ENCODE peak calls at places on chromosomes 13 and 19, in ten cellular contexts. U is T-helper 9 cell; Q is stimulated activated naive B cell treated with anti-CD40 and anti-IgM and Interleukin-4, amounts not matched to agents 10 μg/mL and 1 μg/mL and 100 μg/mL, for 72 hours; K is EH; Z is MV-4-11; L is GOT3; X is left colon; M is stimulated activated CD8-positive, alpha-beta memory T cell treated with anti-CD3 and anti-CD28 coated beads, Interleukin-12 subunit alpha, Interleukin-12 subunit beta, amount 100 ng/mL, for 4 hours; T is thoracic aorta; O is HEK293T. F is an unnamed sample.

GRCh38 chr19:3674784-3675183 is 25.5 kb downstream of the PIP5K1C start:
- DNase-seq in U (no peak), Q (no peak), K (no peak), Z (no peak), L (no peak), X (no peak), M (no peak), T (no peak), O (no peak), F (no peak)

GRCh38 chr19:7658219-7658686 is 10.6 kb upstream of the RETN start:
- DNase-seq in U (no peak), Q (peak; percentile 70), K (no peak), Z (peak; percentile 82), L (no peak), X (no peak), M (no peak), T (no peak), O (no peak), F (no peak)

GRCh38 chr19:2039959-2040646 is 10.9 kb downstream of the MKNK2 start:
- DNase-seq in U (no peak), Q (no peak), K (no peak), Z (no peak), L (no peak), X (peak; percentile 30), M (no peak), T (no peak), O (no peak), F (no peak)

GRCh38 chr19:7349961-7350711 is 1.4 kb downstream of the ARHGEF18 start:
- DNase-seq in U (no peak), Q (no peak), K (no peak), Z (peak; percentile 78), L (no peak), X (no peak), M (peak; percentile 24), T (no peak), O (no peak), F (no peak)

GRCh38 chr19:18769989-18770528 is 21.0 kb downstream of the COMP start:
- DNase-seq in U (no peak), Q (no peak), K (no peak), Z (no peak), L (no peak), X (no peak), M (no peak), T (no peak), O (no peak), F (no peak)

GRCh38 chr13:32515246-32515645 is 23.3 kb downstream of the N4BP2L2 start:
- DNase-seq in U (no peak), Q (no peak), K (no peak), Z (no peak), L (no peak), X (no peak), M (no peak), T (no peak), O (no peak), F (no peak)

GRCh38 chr19:34998777-34999497 is 1.2 kb upstream of the GRAMD1A start:
- DNase-seq in U (no peak), Q (no peak), K (no peak), Z (no peak), L (no peak), X (no peak), M (no peak), T (no peak), O (no peak), F (no peak)

GRCh38 chr19:3479819-3480215 is 508 bp downstream of the SMIM24 start:
- DNase-seq in U (no peak), Q (no peak), K (peak; percentile 31), Z (no peak), L (no peak), X (peak; percentile 59), M (no peak), T (no peak), O (peak; percentile 72), F (no peak)

GRCh38 chr19:30635026-30635985 is 263.1 kb downstream of the ZNF536 start:
- DNase-seq in U (no peak), Q (no peak), K (no peak), Z (no peak), L (no peak), X (no peak), M (no peak), T (no peak), O (no peak), F (no peak)